ENCODE peak calls at places on chromosomes 7 and 10, in seven cellular contexts. C is IMR-90, W is ovary, Y is Peyer's patch, I is esophagus squamous epithelium, H is thyroid gland, G is heart left ventricle. D is an unnamed sample.

GRCh38 chr10:3397846-3398245 is 225.3 kb upstream of the PITRM1 start:
- DNase-seq in W (no peak), I (no peak), G (no peak), Y (no peak), C (no peak), H (no peak), D (no peak)

GRCh38 chr10:108653466-108653865 is 1269.8 kb downstream of the XPNPEP1 start:
- DNase-seq in C (no peak), Y (no peak), H (no peak), G (no peak), I (no peak), W (no peak), D (no peak)

GRCh38 chr7:127838816-127839415 is 186.9 kb downstream of the SND1 start:
- DNase-seq in G (no peak), W (no peak), I (no peak), H (no peak), C (peak), Y (no peak), D (no peak)

GRCh38 chr10:102146971-102147428 is 5.2 kb upstream of the NOLC1 start:
- DNase-seq in Y (no peak), W (no peak), G (no peak), H (no peak), C (no peak), I (no peak), D (no peak)

GRCh38 chr10:132614431-132615341 is 77.1 kb downstream of the INPP5A start:
- DNase-seq in C (no peak), H (no peak), I (no peak), G (no peak), W (peak), Y (peak), D (no peak)

GRCh38 chr10:3151889-3152565 is 20.6 kb downstream of the PITRM1 start:
- DNase-seq in I (no peak), W (peak), Y (no peak), C (no peak), H (no peak), G (no peak), D (no peak)

GRCh38 chr7:106640368-106641141 is 20.4 kb downstream of the CCDC71L start:
- DNase-seq in C (peak), G (no peak), W (no peak), I (no peak), Y (no peak), H (no peak), D (no peak)

GRCh38 chr10:93991596-93992284 is 2.0 kb upstream of the PLCE1 start:
- DNase-seq in G (peak), Y (peak), H (peak), W (peak), I (no peak), C (peak), D (no peak)

GRCh38 chr10:102813734-102814455 is 23.3 kb downstream of the CYP17A1 start:
- DNase-seq in H (no peak), G (no peak), W (peak), I (no peak), Y (peak), C (peak), D (peak)

GRCh38 chr10:113473851-113474250 is 79.0 kb upstream of the HABP2 start:
- DNase-seq in Y (no peak), H (no peak), G (no peak), I (no peak), W (no peak), C (no peak), D (no peak)

GRCh38 chr10:123786306-123786705 is 105.3 kb downstream of the CPXM2 start:
- DNase-seq in W (no peak), I (no peak), H (no peak), Y (no peak), C (no peak), G (no peak), D (no peak)

GRCh38 chr7:106568680-106569499 is 92.1 kb downstream of the CCDC71L start:
- DNase-seq in H (no peak), I (no peak), G (no peak), W (no peak), Y (no peak), C (peak), D (no peak)

GRCh38 chr10:110353244-110354119 is 48.8 kb upstream of the SMNDC1 start:
- DNase-seq in I (no peak), Y (peak), W (no peak), G (no peak), C (peak), H (no peak), D (no peak)

GRCh38 chr7:111730476-111731300 is 168.4 kb upstream of the IMMP2L start:
- DNase-seq in G (no peak), Y (no peak), H (no peak), I (no peak), C (peak), W (no peak), D (no peak)

GRCh38 chr10:72952901-72953223 is 1.7 kb downstream of the PLA2G12B start:
- DNase-seq in C (no peak), W (no peak), H (no peak), G (no peak), I (no peak), Y (no peak), D (no peak)

GRCh38 chr10:77844713-77845454 is 81.7 kb downstream of the DLG5 start:
- DNase-seq in H (peak), W (no peak), I (no peak), Y (peak), G (no peak), C (peak), D (no peak)

GRCh38 chr7:157685430-157686284 is 348.9 kb downstream of the DNAJB6 start:
- DNase-seq in W (peak), C (no peak), H (no peak), I (no peak), Y (peak), G (no peak), D (peak)

GRCh38 chr10:132382231-132382922 is 14.6 kb upstream of the PWWP2B start:
- DNase-seq in G (no peak), W (no peak), Y (peak), I (no peak), C (no peak), H (no peak), D (peak)

GRCh38 chr7:157464971-157465481 is 128.2 kb downstream of the DNAJB6 start:
- DNase-seq in W (no peak), G (no peak), H (no peak), Y (peak), C (no peak), I (no peak), D (no peak)

GRCh38 chr7:99106869-99107268 is 37.0 kb downstream of the SMURF1 start:
- DNase-seq in I (no peak), C (peak), H (no peak), Y (no peak), G (no peak), W (no peak), D (no peak)

GRCh38 chr10:30114871-30115270 is 55.5 kb upstream of the JCAD start:
- DNase-seq in C (peak), Y (no peak), I (no peak), G (no peak), W (no peak), H (peak), D (no peak)

GRCh38 chr7:148242271-148242801 is 348.2 kb upstream of the C7orf33 start:
- DNase-seq in Y (peak), W (no peak), H (peak), C (peak), I (no peak), G (no peak), D (no peak)

GRCh38 chr7:116984917-116985316 is 31.6 kb downstream of the ST7 start:
- DNase-seq in C (peak), I (no peak), W (no peak), Y (no peak), H (no peak), G (no peak), D (no peak)

GRCh38 chr7:34879871-34880270 is 157.4 kb downstream of the DPY19L1 start:
- DNase-seq in W (no peak), C (no peak), Y (no peak), G (no peak), I (no peak), H (no peak), D (no peak)

GRCh38 chr10:65365878-65366277 is 1560.0 kb upstream of the LRRTM3 start:
- DNase-seq in Y (no peak), I (no peak), H (no peak), C (no peak), G (no peak), W (no peak), D (no peak)

GRCh38 chr10:26430641-26431163 is 7.4 kb upstream of the APBB1IP start:
- DNase-seq in I (no peak), Y (no peak), H (no peak), W (no peak), G (no peak), C (no peak), D (no peak)

GRCh38 chr10:3046941-3047621 is 20.3 kb upstream of the PFKP start:
- DNase-seq in G (no peak), W (no peak), C (peak), H (peak), I (no peak), Y (no peak), D (no peak)

GRCh38 chr10:7408494-7409044 is 2.3 kb downstream of the SFMBT2 start:
- DNase-seq in I (no peak), W (peak), C (peak), H (peak), Y (peak), G (peak), D (peak)

GRCh38 chr10:7410306-7410799 is 481 bp downstream of the SFMBT2 start:
- DNase-seq in H (peak), Y (no peak), C (peak), G (peak), W (peak), I (no peak), D (no peak)

GRCh38 chr10:7408003-7408493 is 2.8 kb downstream of the SFMBT2 start:
- DNase-seq in C (no peak), G (peak), Y (peak), W (peak), I (no peak), H (peak), D (peak)

GRCh38 chr10:7409732-7410168 is 1.1 kb downstream of the SFMBT2 start:
- DNase-seq in C (no peak), W (no peak), G (no peak), Y (no peak), I (no peak), H (peak), D (no peak)

GRCh38 chr10:7409045-7409731 is 1.6 kb downstream of the SFMBT2 start:
- DNase-seq in C (no peak), H (peak), Y (peak), W (peak), I (no peak), G (peak), D (peak)
- TF ChIP-seq POLR2A in C (no peak), H (no peak), Y (no peak), W (no peak), I (no peak), G (no peak), D (no peak)

GRCh38 chr7:23618241-23618640 is 21.1 kb downstream of the CCDC126 start:
- DNase-seq in H (no peak), W (no peak), C (peak), G (no peak), Y (no peak), I (no peak), D (no peak)

GRCh38 chr7:23616593-23616992 is 19.4 kb downstream of the CCDC126 start:
- DNase-seq in Y (no peak), W (no peak), H (no peak), I (no peak), G (no peak), C (no peak), D (no peak)

GRCh38 chr7:23617482-23617881 is 20.3 kb downstream of the CCDC126 start:
- DNase-seq in G (no peak), I (no peak), Y (no peak), H (no peak), W (no peak), C (no peak), D (no peak)

GRCh38 chr7:23622469-23622868 is 25.3 kb downstream of the CCDC126 start:
- DNase-seq in G (no peak), C (peak), H (no peak), Y (no peak), I (no peak), W (no peak), D (no peak)

DNA sequence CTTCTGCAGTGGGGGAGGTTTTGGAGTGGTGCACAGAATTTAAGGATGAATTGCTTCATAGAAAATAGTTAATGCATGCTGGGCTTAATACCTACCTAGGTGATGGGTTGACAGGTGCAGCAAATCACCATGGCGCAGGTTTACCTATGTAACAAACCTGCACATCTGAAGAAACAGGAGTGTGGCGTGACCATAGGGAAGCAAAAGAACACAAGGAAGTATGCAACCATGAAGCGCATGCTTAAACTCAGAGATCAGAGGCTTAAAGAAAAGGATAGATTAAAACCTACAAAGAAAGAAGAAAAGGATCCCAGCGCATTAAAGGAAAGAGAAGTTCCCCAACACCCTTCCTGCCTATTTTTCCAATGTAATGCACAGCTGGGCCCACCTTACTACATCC is 22.0 kb downstream of the CCDC126 start:
- DNase-seq in G (no peak), C (no peak), W (no peak), Y (no peak), I (no peak), H (no peak), D (no peak)
- H3K27ac ChIP-seq in G (no peak), C (no peak), W (no peak), Y (no peak), I (no peak), H (no peak), D (no peak)

GRCh38 chr10:124792998-124793352 is 1.3 kb upstream of the EEF1AKMT2 start:
- DNase-seq in G (no peak), W (no peak), H (no peak), Y (no peak), I (no peak), C (no peak), D (no peak)

GRCh38 chr10:124791378-124792348 is at the start of gene EEF1AKMT2:
- DNase-seq in W (peak), C (peak), Y (peak), I (peak), G (peak), H (peak), D (peak)
- TF ChIP-seq POLR2A in W (peak), C (peak), Y (peak), I (peak), G (peak), H (no peak), D (peak)

GRCh38 chr7:81629702-81630101 is 140.1 kb downstream of the HGF start:
- DNase-seq in G (no peak), I (no peak), C (no peak), W (no peak), Y (no peak), H (no peak), D (no peak)

GRCh38 chr7:81630600-81630999 is 139.2 kb downstream of the HGF start:
- DNase-seq in H (no peak), G (no peak), I (no peak), Y (no peak), C (no peak), W (no peak), D (no peak)

GRCh38 chr7:81625311-81625651 is 144.6 kb downstream of the HGF start:
- DNase-seq in H (no peak), G (no peak), W (no peak), I (no peak), Y (no peak), C (no peak), D (no peak)

GRCh38 chr7:81626008-81626407 is 143.8 kb downstream of the HGF start:
- DNase-seq in C (peak), G (no peak), W (no peak), H (no peak), Y (no peak), I (no peak), D (no peak)

DNA sequence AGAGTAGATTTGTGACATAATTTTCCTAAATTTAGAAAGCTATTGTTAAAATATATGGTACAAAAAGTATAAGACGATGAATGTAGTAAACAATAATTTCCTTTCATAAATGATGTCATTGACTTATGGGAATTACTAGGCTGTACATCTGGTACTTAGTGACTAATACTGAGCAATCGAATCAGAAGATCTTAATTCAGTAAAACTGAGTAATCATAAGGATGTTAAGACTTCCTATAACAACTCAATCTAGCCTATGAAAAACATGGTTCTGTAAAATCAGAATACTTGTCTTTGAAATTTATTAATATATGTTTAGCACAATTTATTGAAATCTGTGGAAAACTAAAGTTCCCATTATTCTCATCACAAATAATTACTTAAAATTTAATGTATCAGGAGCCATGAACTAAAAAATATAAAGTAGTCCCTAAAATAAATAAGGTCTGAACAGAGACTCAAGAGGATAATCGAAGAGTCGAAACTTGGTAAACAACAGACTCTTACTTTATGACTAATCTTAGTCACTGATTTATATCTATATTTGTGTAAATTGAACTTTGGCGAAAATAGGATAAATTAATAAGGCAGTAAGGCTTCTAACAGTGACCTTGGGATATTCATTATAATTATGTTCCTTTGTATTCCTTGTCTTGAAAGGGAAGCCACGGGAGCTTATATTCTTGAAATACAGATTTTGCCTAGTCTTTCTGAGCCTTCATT is 142.1 kb downstream of the HGF start:
- DNase-seq in Y (no peak), C (peak), G (no peak), W (no peak), H (no peak), I (no peak), D (no peak)
- H3K27ac ChIP-seq in Y (no peak), C (peak), G (no peak), W (no peak), H (no peak), I (no peak), D (no peak)

GRCh38 chr7:39259391-39260003 is 281.8 kb downstream of the POU6F2 start:
- DNase-seq in C (no peak), H (no peak), I (no peak), W (no peak), G (no peak), Y (no peak), D (no peak)

GRCh38 chr7:39265912-39266591 is 288.3 kb downstream of the POU6F2 start:
- DNase-seq in C (no peak), H (no peak), W (no peak), Y (no peak), G (no peak), I (no peak), D (no peak)

GRCh38 chr7:39260279-39260844 is 282.7 kb downstream of the POU6F2 start:
- DNase-seq in H (no peak), C (no peak), W (no peak), G (no peak), Y (no peak), I (no peak), D (no peak)
- TF ChIP-seq POLR2A in H (no peak), C (no peak), W (no peak), G (no peak), Y (no peak), I (no peak), D (no peak)